ENCODE peak calls at places on chromosomes 11 and 22, in ten cellular contexts. One of them, this sample, is unnamed. For H3K36me3, H3K9me3 and H3K4me1, the result is how much of the 10 kb centered on the place peaks cover.

GRCh38 chr11:8234425-8234821 is 29.3 kb downstream of the LMO1 start:
- DNase-seq in right lobe of liver: no peak
- DNase-seq in neural progenitor cell: no peak
- DNase-seq in astrocyte: no peak
- DNase-seq in uterus: no peak
- DNase-seq in PC-3: peak
- DNase-seq in sigmoid colon: no peak
- DNase-seq in Caco-2: no peak
- DNase-seq in body of pancreas: no peak
- DNase-seq in fibroblast of lung: no peak
- DNase-seq in this sample: no peak

GRCh38 chr11:121321614-121322243 is 29.2 kb downstream of the SC5D start:
- DNase-seq in neural progenitor cell: peak
- DNase-seq in body of pancreas: peak
- DNase-seq in uterus: no peak
- DNase-seq in right lobe of liver: no peak
- DNase-seq in Caco-2: peak
- DNase-seq in sigmoid colon: no peak
- DNase-seq in fibroblast of lung: peak
- DNase-seq in astrocyte: peak
- DNase-seq in PC-3: peak
- DNase-seq in this sample: no peak

GRCh38 chr11:125464266-125464662 is 31.8 kb downstream of the FEZ1 start:
- DNase-seq in Caco-2: no peak
- DNase-seq in fibroblast of lung: peak
- DNase-seq in astrocyte: peak
- DNase-seq in PC-3: peak
- DNase-seq in sigmoid colon: no peak
- DNase-seq in body of pancreas: no peak
- DNase-seq in neural progenitor cell: no peak
- DNase-seq in uterus: no peak
- DNase-seq in right lobe of liver: no peak
- DNase-seq in this sample: no peak

GRCh38 chr11:126352934-126353801 is 2.3 kb upstream of the ST3GAL4 start:
- DNase-seq in right lobe of liver: peak
- DNase-seq in body of pancreas: no peak
- DNase-seq in neural progenitor cell: no peak
- DNase-seq in PC-3: peak
- DNase-seq in sigmoid colon: no peak
- DNase-seq in astrocyte: peak
- DNase-seq in Caco-2: no peak
- DNase-seq in uterus: no peak
- DNase-seq in fibroblast of lung: peak
- DNase-seq in this sample: no peak

GRCh38 chr22:19527861-19528417 is 3.7 kb upstream of the CLDN5 start:
- DNase-seq in sigmoid colon: no peak
- DNase-seq in astrocyte: peak
- DNase-seq in body of pancreas: no peak
- DNase-seq in fibroblast of lung: peak
- DNase-seq in right lobe of liver: no peak
- DNase-seq in uterus: no peak
- DNase-seq in PC-3: peak
- DNase-seq in neural progenitor cell: no peak
- DNase-seq in Caco-2: no peak
- DNase-seq in this sample: no peak

GRCh38 chr11:79018371-79018849 is 422.4 kb downstream of the TENM4 start:
- DNase-seq in sigmoid colon: no peak
- DNase-seq in Caco-2: no peak
- DNase-seq in PC-3: peak
- DNase-seq in body of pancreas: no peak
- DNase-seq in neural progenitor cell: no peak
- DNase-seq in right lobe of liver: no peak
- DNase-seq in fibroblast of lung: peak
- DNase-seq in astrocyte: peak
- DNase-seq in uterus: peak
- DNase-seq in this sample: no peak

GRCh38 chr11:112810951-112811350 is 150.3 kb upstream of the NCAM1 start:
- DNase-seq in uterus: no peak
- DNase-seq in Caco-2: no peak
- DNase-seq in right lobe of liver: no peak
- DNase-seq in fibroblast of lung: no peak
- DNase-seq in PC-3: no peak
- DNase-seq in body of pancreas: no peak
- DNase-seq in neural progenitor cell: no peak
- DNase-seq in astrocyte: no peak
- DNase-seq in sigmoid colon: no peak
- DNase-seq in this sample: no peak

GRCh38 chr22:45968751-45969413 is 8.1 kb downstream of the WNT7B start:
- DNase-seq in body of pancreas: no peak
- DNase-seq in sigmoid colon: no peak
- DNase-seq in neural progenitor cell: no peak
- DNase-seq in astrocyte: peak
- DNase-seq in PC-3: peak
- DNase-seq in right lobe of liver: no peak
- DNase-seq in Caco-2: no peak
- DNase-seq in uterus: no peak
- DNase-seq in fibroblast of lung: peak
- DNase-seq in this sample: no peak

GRCh38 chr11:62556102-62556871 is 9.7 kb upstream of the AHNAK start:
- DNase-seq in right lobe of liver: peak
- DNase-seq in body of pancreas: peak
- DNase-seq in uterus: peak
- DNase-seq in neural progenitor cell: peak
- DNase-seq in PC-3: peak
- DNase-seq in sigmoid colon: peak
- DNase-seq in astrocyte: peak
- DNase-seq in fibroblast of lung: peak
- DNase-seq in Caco-2: peak
- DNase-seq in this sample: peak

GRCh38 chr11:66261578-66261977 is 6.9 kb upstream of the RAB1B start:
- DNase-seq in Caco-2: no peak
- DNase-seq in right lobe of liver: no peak
- DNase-seq in fibroblast of lung: no peak
- DNase-seq in uterus: no peak
- DNase-seq in sigmoid colon: no peak
- DNase-seq in neural progenitor cell: no peak
- DNase-seq in astrocyte: no peak
- DNase-seq in body of pancreas: no peak
- DNase-seq in PC-3: no peak
- DNase-seq in this sample: no peak

GRCh38 chr11:65212226-65212801 is 30.6 kb downstream of the CAPN1 start:
- DNase-seq in Caco-2: no peak
- DNase-seq in PC-3: no peak
- DNase-seq in body of pancreas: no peak
- DNase-seq in uterus: no peak
- DNase-seq in sigmoid colon: peak
- DNase-seq in astrocyte: no peak
- DNase-seq in right lobe of liver: no peak
- DNase-seq in fibroblast of lung: no peak
- DNase-seq in neural progenitor cell: no peak
- DNase-seq in this sample: no peak

GRCh38 chr11:86174101-86175046 is 70.2 kb upstream of the EED start:
- DNase-seq in sigmoid colon: peak
- DNase-seq in astrocyte: peak
- DNase-seq in right lobe of liver: peak
- DNase-seq in Caco-2: no peak
- DNase-seq in body of pancreas: peak
- DNase-seq in neural progenitor cell: no peak
- DNase-seq in fibroblast of lung: peak
- DNase-seq in uterus: peak
- DNase-seq in PC-3: peak
- DNase-seq in this sample: peak

GRCh38 chr11:24239016-24239720 is 257.7 kb upstream of the LUZP2 start:
- DNase-seq in fibroblast of lung: peak
- DNase-seq in astrocyte: peak
- DNase-seq in PC-3: peak
- DNase-seq in right lobe of liver: no peak
- DNase-seq in body of pancreas: no peak
- DNase-seq in sigmoid colon: no peak
- DNase-seq in Caco-2: no peak
- DNase-seq in neural progenitor cell: no peak
- DNase-seq in uterus: no peak
- DNase-seq in this sample: no peak

GRCh38 chr11:11752688-11753087 is 89.1 kb upstream of the USP47 start:
- DNase-seq in neural progenitor cell: peak
- DNase-seq in uterus: no peak
- DNase-seq in body of pancreas: no peak
- DNase-seq in PC-3: no peak
- DNase-seq in fibroblast of lung: no peak
- DNase-seq in Caco-2: no peak
- DNase-seq in right lobe of liver: no peak
- DNase-seq in astrocyte: no peak
- DNase-seq in sigmoid colon: no peak
- DNase-seq in this sample: no peak
- H3K36me3 ChIP-seq in neural progenitor cell: under half
- H3K36me3 ChIP-seq in uterus: under half
- H3K36me3 ChIP-seq in body of pancreas: under half
- H3K36me3 ChIP-seq in PC-3: under half
- H3K36me3 ChIP-seq in fibroblast of lung: under half
- H3K36me3 ChIP-seq in Caco-2: under half
- H3K36me3 ChIP-seq in right lobe of liver: under half
- H3K36me3 ChIP-seq in astrocyte: under half
- H3K36me3 ChIP-seq in sigmoid colon: under half
- H3K36me3 ChIP-seq in this sample: under half

DNA sequence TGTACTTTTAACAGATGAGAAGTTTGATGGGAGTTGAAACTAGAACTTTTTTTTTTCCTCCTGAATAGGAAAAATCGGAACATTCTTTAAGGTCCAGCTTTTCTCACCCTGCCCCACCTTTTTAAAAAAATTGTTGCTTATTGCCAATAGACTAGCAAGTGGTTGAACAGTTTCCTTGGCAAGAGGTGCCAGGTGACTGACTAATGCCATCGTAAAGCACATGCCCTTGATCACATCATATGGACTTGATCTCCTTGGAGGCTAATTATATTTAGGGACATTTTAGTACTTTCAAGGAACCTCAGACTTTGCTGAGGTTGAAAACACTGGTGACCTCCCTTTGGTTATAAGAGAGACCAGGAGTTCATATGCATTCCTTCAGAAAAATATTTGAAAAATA is 57.6 kb downstream of the MTMR3 start:
- DNase-seq in body of pancreas: no peak
- DNase-seq in uterus: no peak
- DNase-seq in Caco-2: no peak
- DNase-seq in neural progenitor cell: no peak
- DNase-seq in fibroblast of lung: no peak
- DNase-seq in astrocyte: no peak
- DNase-seq in PC-3: no peak
- DNase-seq in right lobe of liver: no peak
- DNase-seq in sigmoid colon: no peak
- DNase-seq in this sample: no peak
- H3K9me3 ChIP-seq in body of pancreas: under half
- H3K9me3 ChIP-seq in uterus: under half
- H3K9me3 ChIP-seq in Caco-2: under half
- H3K9me3 ChIP-seq in neural progenitor cell: under half
- H3K9me3 ChIP-seq in fibroblast of lung: under half
- H3K9me3 ChIP-seq in astrocyte: under half
- H3K9me3 ChIP-seq in PC-3: under half
- H3K9me3 ChIP-seq in right lobe of liver: under half
- H3K9me3 ChIP-seq in sigmoid colon: under half
- H3K9me3 ChIP-seq in this sample: under half

GRCh38 chr11:93571612-93572011 is 28.4 kb upstream of the SMCO4 start:
- DNase-seq in neural progenitor cell: no peak
- DNase-seq in uterus: no peak
- DNase-seq in astrocyte: no peak
- DNase-seq in sigmoid colon: no peak
- DNase-seq in fibroblast of lung: no peak
- DNase-seq in Caco-2: no peak
- DNase-seq in right lobe of liver: no peak
- DNase-seq in PC-3: no peak
- DNase-seq in body of pancreas: no peak
- DNase-seq in this sample: no peak
- H3K4me1 ChIP-seq in neural progenitor cell: under half
- H3K4me1 ChIP-seq in uterus: under half
- H3K4me1 ChIP-seq in astrocyte: under half
- H3K4me1 ChIP-seq in sigmoid colon: under half
- H3K4me1 ChIP-seq in fibroblast of lung: under half
- H3K4me1 ChIP-seq in Caco-2: under half
- H3K4me1 ChIP-seq in right lobe of liver: under half
- H3K4me1 ChIP-seq in PC-3: under half
- H3K4me1 ChIP-seq in body of pancreas: under half
- H3K4me1 ChIP-seq in this sample: under half

DNA sequence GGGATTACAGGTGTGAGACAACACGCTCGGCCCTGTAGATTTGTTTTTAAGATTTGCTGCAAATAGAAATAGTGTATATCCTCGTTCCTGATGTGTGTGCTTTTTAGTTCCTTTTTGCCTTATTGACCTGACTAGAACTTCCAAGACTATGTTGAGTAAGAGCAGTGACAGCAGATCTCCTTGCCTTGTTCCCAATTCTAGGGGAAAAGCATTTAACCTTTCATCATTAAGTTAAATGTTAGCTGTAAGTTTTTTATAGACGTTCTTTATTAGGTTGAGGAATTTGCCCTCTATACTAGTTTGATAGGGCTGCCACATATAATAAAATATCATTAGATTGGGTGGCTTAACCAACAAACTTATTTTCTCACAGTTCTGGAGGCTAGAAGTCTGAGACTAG is 32.7 kb upstream of the B3GNT6 start:
- DNase-seq in Caco-2: no peak
- DNase-seq in neural progenitor cell: no peak
- DNase-seq in right lobe of liver: no peak
- DNase-seq in fibroblast of lung: no peak
- DNase-seq in sigmoid colon: no peak
- DNase-seq in PC-3: no peak
- DNase-seq in uterus: no peak
- DNase-seq in astrocyte: no peak
- DNase-seq in body of pancreas: no peak
- DNase-seq in this sample: no peak
- H3K36me3 ChIP-seq in Caco-2: under half
- H3K36me3 ChIP-seq in neural progenitor cell: under half
- H3K36me3 ChIP-seq in right lobe of liver: under half
- H3K36me3 ChIP-seq in fibroblast of lung: under half
- H3K36me3 ChIP-seq in sigmoid colon: under half
- H3K36me3 ChIP-seq in PC-3: under half
- H3K36me3 ChIP-seq in uterus: under half
- H3K36me3 ChIP-seq in astrocyte: under half
- H3K36me3 ChIP-seq in body of pancreas: under half
- H3K36me3 ChIP-seq in this sample: under half

GRCh38 chr22:48642550-48642949 is 1185.1 kb downstream of the BRD1 start:
- DNase-seq in PC-3: no peak
- DNase-seq in right lobe of liver: no peak
- DNase-seq in fibroblast of lung: no peak
- DNase-seq in neural progenitor cell: no peak
- DNase-seq in astrocyte: no peak
- DNase-seq in uterus: no peak
- DNase-seq in sigmoid colon: no peak
- DNase-seq in Caco-2: no peak
- DNase-seq in body of pancreas: no peak
- DNase-seq in this sample: no peak
- H3K9me3 ChIP-seq in PC-3: under half
- H3K9me3 ChIP-seq in right lobe of liver: under half
- H3K9me3 ChIP-seq in fibroblast of lung: under half
- H3K9me3 ChIP-seq in neural progenitor cell: under half
- H3K9me3 ChIP-seq in astrocyte: under half
- H3K9me3 ChIP-seq in uterus: under half
- H3K9me3 ChIP-seq in sigmoid colon: under half
- H3K9me3 ChIP-seq in Caco-2: under half
- H3K9me3 ChIP-seq in body of pancreas: under half
- H3K9me3 ChIP-seq in this sample: under half

This sample was measured in thoracic aorta.